ENCODE peak calls at places on chromosomes 7 and 10, in four cellular contexts. S, X, H and R are unnamed samples.

GRCh38 chr7:105863876-105864275 is 12.5 kb downstream of the ATXN7L1 start:
- DNase-seq in H (no peak), S (no peak), X (no peak), R (no peak)

GRCh38 chr7:886626-887487 is 10.5 kb downstream of the GET4 start:
- DNase-seq in X (no peak), S (no peak), H (no peak), R (no peak)

GRCh38 chr7:121696954-121697353 is 176.0 kb upstream of the PTPRZ1 start:
- DNase-seq in S (no peak), X (no peak), H (no peak), R (no peak)

GRCh38 chr7:99375070-99375807 is 709 bp downstream of the ARPC1B start:
- DNase-seq in S (peak), H (no peak), X (peak), R (peak)

GRCh38 chr7:55557666-55558188 is 14.6 kb downstream of the VOPP1 start:
- DNase-seq in H (peak), X (no peak), S (peak), R (peak)

GRCh38 chr7:1220958-1221745 is 11.5 kb upstream of the UNCX start:
- DNase-seq in X (no peak), S (no peak), H (no peak), R (no peak)

GRCh38 chr7:37815969-37816371 is 32.4 kb upstream of the NME8 start:
- DNase-seq in X (no peak), S (no peak), H (peak), R (no peak)

GRCh38 chr10:22992075-22992474 is 64.2 kb downstream of the ARMC3 start:
- DNase-seq in S (no peak), H (no peak), X (no peak), R (no peak)

GRCh38 chr10:79266543-79267312 is 80.5 kb upstream of the PPIF start:
- DNase-seq in X (no peak), H (peak), S (no peak), R (no peak)

DNA sequence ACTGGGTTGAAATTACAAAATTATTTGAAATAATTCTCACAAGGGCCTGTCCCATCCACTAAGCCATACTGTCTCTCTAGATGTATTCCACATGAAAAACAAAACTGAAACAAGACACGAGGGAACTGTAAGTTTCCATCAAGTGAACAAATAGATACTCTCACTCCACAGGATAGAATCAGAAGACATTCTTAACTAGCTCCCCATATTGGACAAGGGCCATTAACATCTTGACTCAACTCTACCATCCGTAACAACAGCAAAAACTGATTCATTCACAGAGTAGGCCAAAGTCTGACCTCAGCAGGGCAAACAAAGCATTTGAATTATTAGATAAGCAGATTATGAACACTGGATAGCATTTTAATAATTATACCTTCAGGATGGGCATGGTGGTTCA is 29.1 kb downstream of the UBE2H start:
- DNase-seq in H (peak), X (no peak), S (no peak), R (no peak)
- TF ChIP-seq CBFB in H (no peak), X (no peak), S (no peak), R (no peak)

GRCh38 chr7:84911077-84911476 is 275.8 kb downstream of the SEMA3D start:
- DNase-seq in H (no peak), X (no peak), S (peak), R (no peak)
- TF ChIP-seq CBFB in H (no peak), X (no peak), S (no peak), R (no peak)

GRCh38 chr7:29196971-29197370 is 2.4 kb downstream of the CHN2 start:
- DNase-seq in H (no peak), S (no peak), X (no peak), R (no peak)
- TF ChIP-seq CBFB in H (no peak), S (no peak), X (no peak), R (no peak)

GRCh38 chr7:8435597-8436243 is 2.3 kb downstream of the NXPH1 start:
- DNase-seq in H (no peak), S (no peak), X (no peak), R (peak)

GRCh38 chr7:8430643-8431042 is 2.8 kb upstream of the NXPH1 start:
- DNase-seq in X (no peak), H (no peak), S (no peak), R (no peak)

GRCh38 chr7:8434290-8435002 is 1.0 kb downstream of the NXPH1 start:
- DNase-seq in S (no peak), H (no peak), X (no peak), R (peak)

GRCh38 chr7:8435120-8435519 is 1.7 kb downstream of the NXPH1 start:
- DNase-seq in H (no peak), S (no peak), X (no peak), R (peak)

DNA sequence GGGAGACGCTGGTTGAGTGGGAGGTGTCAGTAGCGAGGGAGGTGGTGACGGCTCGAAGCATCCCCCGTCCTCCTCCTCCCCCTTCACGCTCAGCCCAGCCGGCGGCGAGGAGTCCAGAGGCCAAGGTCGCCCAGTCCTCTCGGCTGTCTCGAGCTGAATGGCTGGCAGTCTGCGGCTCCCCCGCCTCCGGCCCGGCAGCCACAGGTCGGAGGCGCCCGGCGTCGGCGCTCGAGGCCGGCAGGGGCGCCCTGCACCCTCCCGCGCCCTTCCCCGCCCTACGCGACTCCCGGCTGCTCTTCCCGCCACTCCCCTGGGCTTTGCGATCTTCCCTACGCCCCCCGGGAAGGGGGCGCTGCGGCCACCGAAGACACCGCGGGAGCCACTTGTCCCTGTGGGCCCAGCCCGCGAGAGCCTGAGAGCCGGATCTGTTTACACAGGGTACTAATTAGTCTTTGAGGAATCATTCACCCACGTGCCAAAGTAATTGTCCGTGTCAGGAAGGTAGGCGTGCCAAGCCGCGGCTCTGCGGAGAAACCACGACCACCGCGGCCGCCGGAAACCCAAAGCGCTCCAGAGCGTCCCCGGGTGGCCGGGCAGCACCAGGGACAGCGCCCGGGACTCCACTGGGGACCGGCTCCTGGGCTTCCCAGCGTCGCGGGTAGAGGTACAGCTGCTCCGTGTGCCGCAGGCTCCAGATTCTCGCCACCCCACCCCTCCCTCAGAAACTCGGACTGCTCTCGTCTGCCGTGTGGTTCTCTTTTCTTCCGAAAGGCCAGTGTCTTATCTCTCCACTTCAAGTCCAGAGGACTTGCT is at the start of gene NXPH1:
- DNase-seq in S (peak), H (no peak), X (peak), R (peak)
- TF ChIP-seq CBFB in S (no peak), H (no peak), X (no peak), R (peak)